ENCODE peak calls at places on chromosomes 6 and 20, in ten cellular contexts. U is OCI-LY7; M is putamen; G is aorta; J is activated naive CD4-positive, alpha-beta T cell; W is RPMI7951; D is A549; O is astrocyte of the spinal cord; C is glutamatergic neuron; V is mucosa of gallbladder. L is an unnamed sample.

GRCh38 chr6:29705389-29706231 is 17.6 kb upstream of the HLA-F start:
- DNase-seq in C (no peak), U (peak), D (peak), G (no peak), M (peak), W (peak), V (peak), O (peak), J (no peak), L (no peak)

GRCh38 chr20:54668271-54669053 is 193.1 kb downstream of the DOK5 start:
- DNase-seq in W (peak), D (peak), V (no peak), O (no peak), J (no peak), C (peak), U (peak), G (no peak), M (no peak), L (no peak)

GRCh38 chr6:126475449-126475848 is 135.5 kb downstream of the CENPW start:
- DNase-seq in D (no peak), U (no peak), V (no peak), J (no peak), C (no peak), W (no peak), O (no peak), G (no peak), M (no peak), L (no peak)

GRCh38 chr6:3403244-3404154 is 53.4 kb downstream of the SLC22A23 start:
- DNase-seq in O (no peak), J (no peak), U (no peak), C (no peak), G (no peak), D (peak), M (no peak), V (peak), W (no peak), L (no peak)

GRCh38 chr6:152952866-152953509 is 29.9 kb downstream of the FBXO5 start:
- DNase-seq in M (no peak), J (no peak), G (no peak), V (no peak), D (peak), C (no peak), W (peak), U (peak), O (peak), L (no peak)

GRCh38 chr20:63035284-63036185 is 28.8 kb upstream of the BHLHE23 start:
- DNase-seq in W (no peak), J (no peak), U (no peak), V (no peak), D (no peak), C (peak), O (no peak), G (peak), M (no peak), L (no peak)

GRCh38 chr20:5221078-5221430 is 94.2 kb downstream of the CDS2 start:
- DNase-seq in M (no peak), J (no peak), O (no peak), D (no peak), U (no peak), W (peak), C (no peak), V (no peak), G (no peak), L (no peak)

GRCh38 chr20:18831830-18832229 is 18.2 kb downstream of the SCP2D1 start:
- DNase-seq in V (no peak), C (no peak), W (peak), U (no peak), D (no peak), M (no peak), G (no peak), J (no peak), O (peak), L (no peak)

GRCh38 chr6:127907960-127908640 is 7.2 kb upstream of the THEMIS start:
- DNase-seq in G (no peak), U (no peak), O (no peak), D (no peak), W (peak), J (no peak), V (no peak), M (no peak), C (no peak), L (no peak)

GRCh38 chr6:156779206-156780116 is 2.3 kb downstream of the ARID1B start:
- DNase-seq in M (no peak), V (peak), O (no peak), J (peak), G (peak), U (peak), W (peak), C (peak), D (no peak), L (no peak)

GRCh38 chr20:14963262-14963663 is 625.9 kb upstream of the FLRT3 start:
- DNase-seq in O (no peak), U (no peak), C (no peak), M (peak), G (no peak), D (peak), V (no peak), W (peak), J (no peak), L (no peak)